ENCODE peak calls at places on chromosomes 12 and 14, in eight cellular contexts. V, B, R, I, C, F, E and Y are unnamed samples.

GRCh38 chr14:30607156-30607780 is 14.9 kb upstream of the SCFD1 start:
- DNase-seq in V (no peak), B (no peak), R (no peak), I (no peak), C (no peak), F (no peak), E (no peak), Y (no peak)

GRCh38 chr12:113187588-113187987 is 2.1 kb downstream of the RITA1 start:
- DNase-seq in V (no peak), B (no peak), R (no peak), I (no peak), C (no peak), F (no peak), E (no peak), Y (no peak)

GRCh38 chr12:69354561-69355187 is 4.9 kb upstream of the YEATS4 start:
- DNase-seq in V (no peak), B (no peak), R (no peak), I (no peak), C (no peak), F (no peak), E (no peak), Y (no peak)

GRCh38 chr12:43222796-43223195 is 329.2 kb downstream of the ADAMTS20 start:
- DNase-seq in V (no peak), B (no peak), R (no peak), I (no peak), C (no peak), F (no peak), E (no peak), Y (no peak)

GRCh38 chr14:36293824-36294223 is 26.6 kb downstream of the MBIP start:
- DNase-seq in V (no peak), B (no peak), R (no peak), I (no peak), C (no peak), F (no peak), E (no peak), Y (no peak)

GRCh38 chr12:75722714-75723200 is 211.3 kb upstream of the KRR1 start:
- DNase-seq in V (peak; percentile 85), B (peak; percentile 58), R (no peak), I (no peak), C (peak; percentile 61), F (peak; percentile 41), E (no peak), Y (no peak)

GRCh38 chr14:29900609-29901350 is 26.9 kb downstream of the PRKD1 start:
- DNase-seq in V (no peak), B (no peak), R (no peak), I (no peak), C (no peak), F (no peak), E (no peak), Y (no peak)

GRCh38 chr12:119444462-119445044 is 110.0 kb downstream of the CCDC60 start:
- DNase-seq in V (peak; percentile 74), B (peak; percentile 63), R (peak; percentile 59), I (no peak), C (peak; percentile 56), F (peak; percentile 46), E (no peak), Y (no peak)

GRCh38 chr14:33676135-33676566 is 274.7 kb downstream of the EGLN3 start:
- DNase-seq in V (no peak), B (no peak), R (peak; percentile 63), I (no peak), C (peak; percentile 56), F (no peak), E (no peak), Y (no peak)

GRCh38 chr12:92290881-92291280 is 145.2 kb upstream of the BTG1 start:
- DNase-seq in V (no peak), B (no peak), R (no peak), I (no peak), C (no peak), F (no peak), E (no peak), Y (no peak)

GRCh38 chr12:124675881-124676688 is 108.7 kb upstream of the NCOR2 start:
- DNase-seq in V (peak; percentile 88), B (no peak), R (peak; percentile 80), I (no peak), C (no peak), F (no peak), E (no peak), Y (no peak)

GRCh38 chr12:3352230-3352629 is 138.8 kb upstream of the PRMT8 start:
- DNase-seq in V (no peak), B (no peak), R (no peak), I (no peak), C (no peak), F (no peak), E (no peak), Y (no peak)

GRCh38 chr14:30681752-30682355 is 59.7 kb downstream of the SCFD1 start:
- DNase-seq in V (no peak), B (no peak), R (no peak), I (no peak), C (no peak), F (no peak), E (no peak), Y (no peak)

GRCh38 chr12:6067152-6067916 is 57.1 kb downstream of the VWF start:
- DNase-seq in V (peak; percentile 74), B (no peak), R (no peak), I (no peak), C (no peak), F (no peak), E (no peak), Y (no peak)

GRCh38 chr14:102293784-102294183 is 11.2 kb downstream of the MOK start:
- DNase-seq in V (no peak), B (no peak), R (no peak), I (no peak), C (no peak), F (no peak), E (no peak), Y (no peak)

GRCh38 chr14:39426605-39427004 is 5.6 kb downstream of the FBXO33 start:
- DNase-seq in V (no peak), B (no peak), R (no peak), I (no peak), C (peak; percentile 21), F (no peak), E (no peak), Y (no peak)
- TF ChIP-seq CTCF in V (peak; percentile 30), B (peak; percentile 55), R (peak; percentile 23), I (no peak), C (peak; percentile 25), F (no peak), E (no peak), Y (peak; percentile 46)

GRCh38 chr12:46556105-46556559 is 183.6 kb upstream of the SLC38A2 start:
- DNase-seq in V (no peak), B (no peak), R (no peak), I (no peak), C (peak; percentile 58), F (no peak), E (no peak), Y (no peak)

GRCh38 chr12:46555379-46555778 is 182.8 kb upstream of the SLC38A2 start:
- DNase-seq in V (no peak), B (no peak), R (no peak), I (no peak), C (peak; percentile 15), F (no peak), E (no peak), Y (no peak)

GRCh38 chr12:46558696-46559095 is 186.1 kb upstream of the SLC38A2 start:
- DNase-seq in V (no peak), B (no peak), R (no peak), I (no peak), C (no peak), F (no peak), E (no peak), Y (no peak)

GRCh38 chr12:46557539-46558373 is 185.2 kb upstream of the SLC38A2 start:
- DNase-seq in V (no peak), B (no peak), R (no peak), I (no peak), C (no peak), F (no peak), E (no peak), Y (no peak)

GRCh38 chr12:46556820-46557524 is 184.4 kb upstream of the SLC38A2 start:
- DNase-seq in V (no peak), B (peak; percentile 6), R (no peak), I (no peak), C (no peak), F (no peak), E (no peak), Y (no peak)
- TF ChIP-seq CTCF in V (no peak), B (no peak), R (no peak), I (no peak), C (no peak), F (no peak), E (no peak), Y (no peak)

DNA sequence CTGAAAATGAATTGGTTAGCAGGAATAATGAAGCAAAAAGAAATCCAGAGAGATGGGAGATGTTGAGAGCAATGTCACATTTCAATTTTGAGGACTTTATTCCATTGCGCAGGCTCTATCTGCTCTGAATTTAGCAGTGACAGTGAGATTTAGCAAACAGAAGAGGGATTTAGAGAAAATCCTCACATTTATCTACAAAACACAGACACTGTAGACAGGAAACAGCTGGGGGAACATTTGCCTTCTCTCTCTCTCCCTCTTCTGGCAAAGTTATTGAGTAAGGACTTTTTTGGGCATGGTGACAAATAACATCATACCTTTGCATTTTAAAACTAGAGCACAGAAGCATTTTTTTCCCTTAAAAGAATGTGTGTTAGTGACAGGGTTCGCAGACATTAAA is at the start of gene IGF1:
- DNase-seq in V (no peak), B (no peak), R (no peak), I (no peak), C (peak; percentile 61), F (no peak), E (no peak), Y (no peak)
- TF ChIP-seq CTCF in V (no peak), B (no peak), R (no peak), I (no peak), C (peak; percentile 18), F (no peak), E (no peak), Y (peak; percentile 25)

DNA sequence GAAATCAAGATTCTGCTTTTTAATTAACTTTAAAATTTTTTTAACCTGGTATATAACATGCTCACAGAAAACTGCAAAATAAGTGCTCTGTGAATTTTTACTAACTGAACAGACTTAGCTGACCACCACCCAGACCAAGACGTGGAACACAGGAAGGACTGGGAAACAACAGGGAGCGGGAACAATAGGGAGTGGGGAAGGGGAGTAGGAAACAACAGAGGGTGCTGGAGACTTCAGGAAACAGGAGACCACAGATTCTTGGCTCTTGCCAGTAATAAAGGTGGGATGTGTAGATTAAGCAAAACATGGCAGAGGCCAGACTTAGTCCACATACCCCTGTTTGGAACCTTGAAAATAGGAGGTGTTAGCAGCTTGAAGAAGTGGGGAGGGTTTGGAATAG is 51.4 kb upstream of the TMCC3 start:
- DNase-seq in V (no peak), B (no peak), R (no peak), I (no peak), C (no peak), F (no peak), E (no peak), Y (no peak)
- TF ChIP-seq CTCF in V (no peak), B (no peak), R (no peak), I (no peak), C (no peak), F (no peak), E (no peak), Y (no peak)